ENCODE peak calls at places on chromosome 11, in ten cellular contexts. D is testis; B is GF-D8; X is T-helper 2 cell; O is brain pericyte; Z is lung microvascular endothelial cell; Y is activated naive CD8-positive, alpha-beta T cell treated with anti-CD3 and anti-CD28 coated beads, Interleukin-2, amount 10 ng/mL, durations not matched to agents 7 days and 5 days; K is IMR-90; L is kidney tubule cell; E is DMS153. I is an unnamed sample.

GRCh38 chr11:131754671-131755070 is 384.3 kb downstream of the NTM start:
- DNase-seq in O (no peak), D (no peak), B (no peak), Y (no peak), Z (peak; percentile 20), X (no peak), K (peak; percentile 63), E (no peak), L (no peak), I (no peak)

GRCh38 chr11:128726464-128727139 is 32.7 kb downstream of the FLI1 start:
- DNase-seq in K (no peak), D (no peak), B (peak; percentile 99), Z (no peak), X (no peak), Y (no peak), O (no peak), L (no peak), E (no peak), I (no peak)

GRCh38 chr11:96324912-96325311 is 18.1 kb downstream of the MAML2 start:
- DNase-seq in Z (no peak), L (peak; percentile 93), B (no peak), D (no peak), O (no peak), X (no peak), K (peak; percentile 83), E (no peak), Y (no peak), I (no peak)

GRCh38 chr11:73651661-73652045 is 5.3 kb downstream of the PLEKHB1 start:
- DNase-seq in E (no peak), X (no peak), D (no peak), L (no peak), Z (no peak), O (no peak), Y (no peak), B (no peak), K (no peak), I (no peak)

GRCh38 chr11:61367406-61367805 is 5.2 kb downstream of the TMEM138 start:
- DNase-seq in L (no peak), E (no peak), Z (no peak), Y (no peak), D (no peak), B (no peak), X (no peak), K (no peak), O (no peak), I (no peak)

GRCh38 chr11:68044898-68045351 is 6.1 kb downstream of the TCIRG1 start:
- DNase-seq in D (no peak), L (no peak), E (no peak), Y (no peak), B (no peak), Z (no peak), K (no peak), X (no peak), O (no peak), I (no peak)

GRCh38 chr11:96390403-96390830 is 604 bp downstream of the JRKL start:
- DNase-seq in D (no peak), E (no peak), B (peak; percentile 15), Z (peak; percentile 36), L (no peak), Y (no peak), X (no peak), K (peak; percentile 30), O (no peak), I (no peak)

GRCh38 chr11:70477607-70478006 is 79.3 kb downstream of the CTTN start:
- DNase-seq in E (no peak), D (no peak), O (no peak), K (no peak), Y (no peak), B (no peak), Z (no peak), X (no peak), L (no peak), I (no peak)

GRCh38 chr11:36132940-36133339 is 156.3 kb downstream of the COMMD9 start:
- DNase-seq in Y (no peak), B (no peak), D (no peak), E (no peak), Z (no peak), O (no peak), K (peak; percentile 41), X (no peak), L (no peak), I (no peak)

GRCh38 chr11:120715239-120715638 is 203.7 kb downstream of the GRIK4 start:
- DNase-seq in D (no peak), Y (no peak), B (no peak), X (no peak), Z (peak; percentile 37), E (no peak), L (peak; percentile 12), K (no peak), O (no peak), I (no peak)

GRCh38 chr11:68296344-68297051 is 15.9 kb upstream of the LRP5 start:
- DNase-seq in K (no peak), L (no peak), X (no peak), Z (no peak), E (no peak), Y (no peak), B (no peak), O (no peak), D (no peak), I (no peak)

GRCh38 chr11:694563-695331 is at the start of gene DEAF1:
- DNase-seq in Y (peak; percentile 99), O (peak; percentile 96), X (peak; percentile 97), K (peak; percentile 96), B (peak; percentile 72), L (peak; percentile 98), E (peak; percentile 95), D (peak; percentile 98), Z (peak; percentile 98), I (peak; percentile 97)

GRCh38 chr11:5043385-5043784 is 2.9 kb upstream of the OR52J3 start:
- DNase-seq in Z (no peak), O (no peak), Y (no peak), E (no peak), B (no peak), X (no peak), L (peak; percentile 27), K (peak; percentile 31), D (no peak), I (no peak)

GRCh38 chr11:83648610-83649467 is 362.7 kb upstream of the CCDC90B start:
- DNase-seq in L (peak; percentile 81), X (no peak), E (no peak), B (no peak), K (no peak), O (no peak), Z (no peak), D (no peak), Y (no peak), I (no peak)

GRCh38 chr11:125022551-125022950 is 40.6 kb upstream of the SLC37A2 start:
- DNase-seq in D (no peak), L (no peak), E (no peak), Z (no peak), O (no peak), B (no peak), Y (no peak), X (no peak), K (peak; percentile 47), I (no peak)

GRCh38 chr11:82942376-82942775 is 40.8 kb downstream of the DDIAS start:
- DNase-seq in B (no peak), L (no peak), E (no peak), Z (no peak), K (no peak), X (no peak), Y (no peak), D (no peak), O (no peak), I (no peak)

GRCh38 chr11:124219126-124219525 is 21.8 kb upstream of the OR8G1 start:
- DNase-seq in E (no peak), L (no peak), B (no peak), Z (no peak), X (no peak), D (no peak), O (no peak), Y (no peak), K (no peak), I (no peak)

GRCh38 chr11:12235549-12235944 is 125.2 kb downstream of the MICAL2 start:
- DNase-seq in B (no peak), D (peak; percentile 46), L (peak; percentile 18), E (peak; percentile 41), K (peak; percentile 34), O (no peak), X (no peak), Z (no peak), Y (no peak), I (no peak)

GRCh38 chr11:60658409-60658808 is 41.0 kb upstream of the MS4A8 start:
- DNase-seq in B (no peak), Y (no peak), D (no peak), K (no peak), L (no peak), X (no peak), E (peak; percentile 95), O (no peak), Z (no peak), I (no peak)

GRCh38 chr11:77082838-77083552 is 16.2 kb downstream of the CAPN5 start:
- DNase-seq in D (peak; percentile 73), B (peak; percentile 18), Z (peak; percentile 19), K (peak; percentile 38), E (no peak), O (no peak), Y (peak; percentile 66), L (peak; percentile 25), X (peak; percentile 4), I (no peak)

GRCh38 chr11:43399983-43400630 is 41.4 kb downstream of the TTC17 start:
- DNase-seq in O (no peak), Z (no peak), B (no peak), Y (no peak), X (no peak), E (no peak), K (peak; percentile 55), L (peak; percentile 27), D (no peak), I (no peak)

GRCh38 chr11:112751312-112751711 is 209.9 kb upstream of the NCAM1 start:
- DNase-seq in L (no peak), K (no peak), X (no peak), Z (no peak), B (no peak), Y (no peak), E (no peak), D (no peak), O (no peak), I (no peak)

GRCh38 chr11:120186408-120186798 is 24.4 kb upstream of the OAF start:
- DNase-seq in X (no peak), D (no peak), E (no peak), L (no peak), Z (no peak), Y (no peak), B (no peak), O (no peak), K (no peak), I (no peak)

GRCh38 chr11:36509265-36509664 is 807 bp downstream of the TRAF6 start:
- DNase-seq in D (peak; percentile 47), O (no peak), B (peak; percentile 11), K (peak; percentile 31), L (peak; percentile 37), Z (peak; percentile 45), Y (no peak), E (no peak), X (no peak), I (no peak)

GRCh38 chr11:97948793-97949192 is 1072.0 kb upstream of the CNTN5 start:
- DNase-seq in Z (no peak), E (no peak), D (no peak), X (no peak), O (no peak), B (no peak), K (no peak), L (no peak), Y (no peak), I (no peak)

GRCh38 chr11:110621826-110622225 is 90.4 kb downstream of the ARHGAP20 start:
- DNase-seq in B (no peak), K (peak; percentile 78), O (no peak), L (no peak), E (no peak), D (no peak), X (no peak), Z (no peak), Y (no peak), I (no peak)

GRCh38 chr11:126676536-126676935 is 321.1 kb downstream of the ST3GAL4 start:
- DNase-seq in D (no peak), L (no peak), E (no peak), Y (no peak), K (no peak), O (no peak), X (no peak), B (no peak), Z (no peak), I (no peak)

GRCh38 chr11:99229544-99229943 is 208.8 kb downstream of the CNTN5 start:
- DNase-seq in Z (no peak), X (no peak), D (no peak), E (no peak), Y (no peak), L (no peak), O (no peak), K (no peak), B (no peak), I (no peak)

I was measured in hippocampal formation.